ENCODE peak calls at places on chromosomes 1 and 21, in six cellular contexts. P is ascending aorta, X is PC-3, T is tibial artery, M is fibroblast of pulmonary artery, K is choroid plexus epithelial cell. D is an unnamed sample.

GRCh38 chr1:32138965-32139364 is 31.1 kb downstream of the KPNA6 start:
- DNase-seq in X (peak), K (peak), T (no peak), P (no peak), M (peak), D (no peak)

GRCh38 chr1:161179698-161180097 is 2.4 kb upstream of the B4GALT3 start:
- DNase-seq in M (no peak), T (no peak), K (no peak), X (no peak), P (no peak), D (no peak)

GRCh38 chr21:41651830-41652229 is 115.0 kb downstream of the RIPK4 start:
- DNase-seq in M (no peak), X (peak), T (no peak), P (no peak), K (no peak), D (no peak)

GRCh38 chr1:20753589-20753988 is 21.1 kb upstream of the SH2D5 start:
- DNase-seq in K (peak), T (no peak), M (no peak), P (no peak), X (peak), D (no peak)

GRCh38 chr1:54705153-54705552 is 10.5 kb upstream of the TTC4 start:
- DNase-seq in X (peak), M (peak), T (no peak), P (no peak), K (peak), D (no peak)

GRCh38 chr1:56527548-56528302 is 51.6 kb downstream of the PLPP3 start:
- DNase-seq in X (no peak), M (no peak), T (no peak), K (no peak), P (no peak), D (no peak)

GRCh38 chr1:103986792-103987191 is 237.1 kb downstream of the AMY1C start:
- DNase-seq in K (no peak), T (no peak), X (no peak), P (no peak), M (no peak), D (no peak)

GRCh38 chr1:153260980-153261792 is 1.7 kb downstream of the LORICRIN start:
- DNase-seq in X (no peak), M (peak), K (peak), T (no peak), P (no peak), D (no peak)

GRCh38 chr1:229253170-229253974 is 17.5 kb upstream of the RAB4A start:
- DNase-seq in X (peak), T (no peak), P (no peak), K (peak), M (no peak), D (peak)

GRCh38 chr1:26094076-26094669 is 17.5 kb upstream of the PDIK1L start:
- DNase-seq in X (no peak), M (peak), K (no peak), T (no peak), P (no peak), D (no peak)

GRCh38 chr1:43936470-43937151 is 3.0 kb downstream of the ARTN start:
- DNase-seq in X (peak), K (no peak), T (no peak), M (peak), P (no peak), D (no peak)

GRCh38 chr21:34112316-34113033 is 39.1 kb downstream of the MRPS6 start:
- DNase-seq in X (no peak), T (no peak), M (no peak), P (no peak), K (no peak), D (no peak)

GRCh38 chr1:241646201-241646600 is 5.9 kb upstream of the WDR64 start:
- DNase-seq in X (no peak), P (no peak), M (no peak), T (no peak), K (no peak), D (no peak)

GRCh38 chr1:237258871-237259270 is 216.9 kb downstream of the RYR2 start:
- DNase-seq in T (peak), K (no peak), P (peak), M (no peak), X (no peak), D (no peak)

GRCh38 chr1:246302671-246303317 is 204.3 kb downstream of the SMYD3 start:
- DNase-seq in X (peak), P (no peak), K (peak), M (no peak), T (no peak), D (no peak)

GRCh38 chr1:246302251-246302625 is 204.8 kb downstream of the SMYD3 start:
- DNase-seq in M (no peak), X (no peak), P (no peak), K (peak), T (no peak), D (no peak)

GRCh38 chr1:246306415-246307037 is 200.6 kb downstream of the SMYD3 start:
- DNase-seq in X (no peak), M (peak), K (no peak), P (no peak), T (no peak), D (no peak)

GRCh38 chr1:246301553-246302250 is 205.4 kb downstream of the SMYD3 start:
- DNase-seq in P (no peak), T (no peak), M (no peak), X (no peak), K (no peak), D (no peak)

DNA sequence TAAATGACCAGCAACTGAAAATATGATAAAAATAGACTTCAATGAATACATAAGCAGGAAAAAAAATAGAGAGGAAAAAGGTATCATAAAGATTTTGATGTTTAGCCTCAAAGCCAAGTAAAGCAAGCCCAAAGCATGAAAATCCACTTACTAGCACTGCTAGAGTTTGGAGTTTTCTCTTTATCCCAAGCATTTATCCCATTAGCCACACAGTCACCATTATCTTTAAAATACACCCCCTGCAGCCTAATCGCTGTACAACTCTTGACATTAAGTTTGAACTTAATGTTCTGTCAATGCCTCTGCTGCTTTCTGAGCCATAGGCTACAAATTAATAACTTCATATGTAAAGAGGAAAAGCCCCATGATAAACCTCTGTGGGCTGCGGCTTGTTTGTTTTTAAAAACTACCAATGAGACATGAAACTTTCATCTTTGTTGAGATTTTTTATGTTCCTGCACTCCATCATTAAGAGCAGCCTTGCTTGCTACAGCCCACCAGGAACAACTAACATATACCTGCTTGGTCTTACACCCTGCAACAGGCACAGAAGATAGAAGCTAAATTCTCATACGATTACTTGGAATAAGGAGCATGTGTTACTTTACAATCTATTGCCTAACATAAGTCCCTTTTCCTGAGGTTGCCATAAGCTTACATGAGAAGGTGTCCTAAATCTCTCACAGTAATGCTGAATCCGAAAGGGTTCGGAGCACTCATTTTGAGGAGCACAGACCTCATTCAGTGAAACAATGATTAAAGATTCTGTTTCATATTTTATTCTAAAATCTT is 202.4 kb downstream of the SMYD3 start:
- DNase-seq in P (no peak), M (no peak), X (no peak), K (no peak), T (no peak), D (no peak)
- TF ChIP-seq CTCF in P (no peak), M (no peak), X (no peak), K (no peak), T (no peak), D (no peak)

DNA sequence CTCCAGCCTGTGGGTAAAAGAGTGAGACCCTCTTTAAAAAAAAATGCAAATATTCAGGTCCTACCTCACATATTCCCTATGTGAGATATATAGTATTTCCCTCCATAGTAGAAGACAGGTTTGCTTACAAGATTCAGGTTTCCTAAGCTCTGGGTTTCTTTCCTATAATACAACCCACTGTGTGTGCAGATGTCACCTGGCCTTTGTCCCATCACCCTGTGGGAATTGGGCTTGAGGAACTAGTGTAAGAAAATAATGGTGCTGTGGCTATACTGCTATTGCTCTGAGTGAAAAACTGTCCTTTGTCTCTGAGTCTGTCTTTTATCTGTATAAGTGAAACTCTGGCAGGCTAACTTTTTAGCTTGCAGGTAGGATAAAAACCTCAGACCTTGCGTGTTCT is 13.0 kb downstream of the C1orf146 start:
- DNase-seq in X (no peak), K (no peak), P (no peak), T (no peak), M (no peak), D (no peak)
- H3K4me3 ChIP-seq in X (no peak), K (no peak), P (no peak), T (no peak), M (no peak), D (no peak)

DNA sequence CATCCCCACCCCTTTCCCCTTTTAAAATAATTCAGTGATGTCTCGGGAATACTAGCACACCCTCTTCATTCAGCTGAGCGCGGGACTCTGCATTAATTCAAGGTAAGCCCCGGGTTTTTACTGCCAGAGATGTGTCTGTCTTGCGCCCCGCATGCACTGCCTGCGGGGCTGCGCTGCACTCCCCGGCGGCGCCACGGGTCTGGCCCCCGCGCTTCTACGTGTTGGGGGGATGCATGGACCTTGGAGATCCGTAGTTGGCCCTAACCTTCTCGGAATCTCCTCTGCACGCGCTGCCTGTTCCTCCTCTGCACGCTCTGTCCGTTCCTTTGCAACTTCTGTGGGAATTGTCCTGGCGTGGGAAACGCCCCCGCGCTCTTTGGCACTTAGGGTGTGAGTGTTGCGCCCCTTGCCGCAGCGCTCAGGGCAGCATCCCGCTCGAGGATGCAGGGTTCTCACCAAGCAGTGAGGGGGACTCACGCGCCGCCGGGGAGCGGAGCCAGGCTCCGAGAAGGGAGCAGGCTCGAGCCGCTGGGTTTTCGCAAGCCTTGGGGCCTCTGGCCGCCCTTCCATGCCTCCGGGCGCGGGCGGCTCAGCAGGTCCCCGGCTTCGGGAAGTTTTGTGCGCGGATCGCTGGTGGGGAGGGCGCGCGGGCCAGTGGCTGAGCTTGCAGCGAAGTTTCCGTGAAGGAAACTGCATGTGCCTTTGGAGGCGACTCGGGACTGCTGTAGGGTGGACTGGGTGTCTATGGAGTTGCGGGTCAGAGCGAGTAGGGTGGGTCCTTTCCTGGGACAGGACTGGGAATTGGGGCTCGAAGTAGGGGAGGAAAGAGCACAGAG is 165.1 kb upstream of the CACNA1E start:
- DNase-seq in T (no peak), K (no peak), P (no peak), M (no peak), X (no peak), D (no peak)
- TF ChIP-seq CTCF in T (no peak), K (no peak), P (no peak), M (no peak), X (no peak), D (no peak)

DNA sequence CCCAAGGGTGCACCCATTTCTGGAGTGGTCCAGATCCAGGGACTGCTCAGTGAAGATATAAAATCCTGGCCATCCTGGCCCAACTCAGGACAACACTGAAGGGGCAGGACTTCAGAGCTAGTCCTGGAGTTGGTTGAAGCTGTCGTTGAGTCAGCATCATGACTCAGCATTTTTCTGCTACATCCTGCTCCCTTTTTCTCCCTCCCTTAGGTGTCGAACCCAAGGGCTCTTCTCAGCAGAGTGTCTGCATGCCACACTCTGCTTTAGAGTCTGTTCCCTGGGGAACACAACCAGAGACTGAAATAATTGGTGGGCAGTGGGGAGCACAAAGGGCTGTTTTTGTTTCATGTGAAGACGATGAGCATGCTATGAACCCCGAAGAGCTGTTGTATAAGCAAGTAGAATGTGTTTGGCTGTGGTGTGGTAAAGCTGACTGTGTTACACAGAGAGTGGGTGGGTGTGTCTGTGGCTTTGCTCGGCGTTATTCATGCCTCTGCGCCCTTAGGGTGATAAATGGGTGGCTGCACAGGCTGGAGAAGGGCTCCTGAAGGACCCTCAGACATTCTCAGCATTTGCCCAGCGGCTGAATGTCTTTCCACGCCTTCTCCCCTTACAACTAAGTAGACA is 167.2 kb downstream of the CYYR1 start:
- DNase-seq in X (peak), T (no peak), K (peak), P (no peak), M (peak), D (peak)
- H3K4me3 ChIP-seq in X (peak), T (no peak), K (peak), P (no peak), M (no peak), D (peak)

D was measured in epithelial cell of proximal tubule.